ENCODE peak calls at places on chromosome 9, in seven cellular contexts. One of them, this sample, is unnamed.

GRCh38 chr9:127783644-127784043 is 2.2 kb upstream of the CDK9 start:
- DNase-seq in GM12878: no peak
- DNase-seq in SK-N-SH: no peak
- DNase-seq in HepG2: no peak
- DNase-seq in K562: no peak
- DNase-seq in GM12892: no peak
- DNase-seq in H1: no peak
- DNase-seq in this sample: no peak

GRCh38 chr9:119961774-119962408 is 592.7 kb upstream of the BRINP1 start:
- DNase-seq in GM12878: no peak
- DNase-seq in SK-N-SH: peak; percentile 73
- DNase-seq in HepG2: peak; percentile 12
- DNase-seq in K562: peak; percentile 48
- DNase-seq in GM12892: no peak
- DNase-seq in H1: peak; percentile 91
- DNase-seq in this sample: peak; percentile 5

GRCh38 chr9:134375430-134376385 is 49.5 kb downstream of the RXRA start:
- DNase-seq in GM12878: no peak
- DNase-seq in SK-N-SH: peak; percentile 66
- DNase-seq in HepG2: no peak
- DNase-seq in K562: no peak
- DNase-seq in GM12892: no peak
- DNase-seq in H1: no peak
- DNase-seq in this sample: no peak

GRCh38 chr9:116870566-116870965 is 183.5 kb downstream of the TRIM32 start:
- DNase-seq in GM12878: no peak
- DNase-seq in SK-N-SH: peak; percentile 32
- DNase-seq in HepG2: peak; percentile 2
- DNase-seq in K562: no peak
- DNase-seq in GM12892: no peak
- DNase-seq in H1: peak; percentile 46
- DNase-seq in this sample: no peak

GRCh38 chr9:126420148-126420547 is 93.5 kb downstream of the MVB12B start:
- DNase-seq in GM12878: no peak
- DNase-seq in SK-N-SH: no peak
- DNase-seq in HepG2: no peak
- DNase-seq in K562: no peak
- DNase-seq in GM12892: no peak
- DNase-seq in H1: no peak
- DNase-seq in this sample: no peak

GRCh38 chr9:109914280-109915027 is 134.5 kb downstream of the PALM2AKAP2 start:
- DNase-seq in GM12878: peak; percentile 71
- DNase-seq in SK-N-SH: no peak
- DNase-seq in HepG2: no peak
- DNase-seq in K562: no peak
- DNase-seq in GM12892: no peak
- DNase-seq in H1: no peak
- DNase-seq in this sample: no peak

GRCh38 chr9:37575511-37575914 is 667 bp downstream of the FBXO10 start:
- DNase-seq in GM12878: no peak
- DNase-seq in SK-N-SH: peak; percentile 33
- DNase-seq in HepG2: no peak
- DNase-seq in K562: no peak
- DNase-seq in GM12892: no peak
- DNase-seq in H1: no peak
- DNase-seq in this sample: no peak

GRCh38 chr9:113520109-113520642 is 56.6 kb downstream of the RGS3 start:
- DNase-seq in GM12878: peak; percentile 82
- DNase-seq in SK-N-SH: no peak
- DNase-seq in HepG2: no peak
- DNase-seq in K562: no peak
- DNase-seq in GM12892: no peak
- DNase-seq in H1: no peak
- DNase-seq in this sample: no peak

GRCh38 chr9:31321256-31321655 is 1063.2 kb upstream of the ACO1 start:
- DNase-seq in GM12878: no peak
- DNase-seq in SK-N-SH: no peak
- DNase-seq in HepG2: no peak
- DNase-seq in K562: no peak
- DNase-seq in GM12892: no peak
- DNase-seq in H1: no peak
- DNase-seq in this sample: no peak

GRCh38 chr9:95892690-95893089 is 17.2 kb downstream of the ERCC6L2 start:
- DNase-seq in GM12878: no peak
- DNase-seq in SK-N-SH: no peak
- DNase-seq in HepG2: no peak
- DNase-seq in K562: no peak
- DNase-seq in GM12892: no peak
- DNase-seq in H1: no peak
- DNase-seq in this sample: no peak

GRCh38 chr9:100674419-100675122 is 96.7 kb downstream of the CAVIN4 start:
- DNase-seq in GM12878: no peak
- DNase-seq in SK-N-SH: no peak
- DNase-seq in HepG2: no peak
- DNase-seq in K562: no peak
- DNase-seq in GM12892: no peak
- DNase-seq in H1: no peak
- DNase-seq in this sample: no peak

GRCh38 chr9:129640086-129640870 is 1.7 kb downstream of the ASB6 start:
- DNase-seq in GM12878: no peak
- DNase-seq in SK-N-SH: peak; percentile 87
- DNase-seq in HepG2: no peak
- DNase-seq in K562: no peak
- DNase-seq in GM12892: no peak
- DNase-seq in H1: no peak
- DNase-seq in this sample: no peak
- TF ChIP-seq TAF1 in GM12878: no peak
- TF ChIP-seq TAF1 in SK-N-SH: no peak
- TF ChIP-seq TAF1 in HepG2: no peak
- TF ChIP-seq TAF1 in K562: no peak
- TF ChIP-seq TAF1 in GM12892: no peak
- TF ChIP-seq TAF1 in H1: no peak
- TF ChIP-seq TAF1 in this sample: no peak

GRCh38 chr9:94787268-94787667 is 60.8 kb downstream of the AOPEP start:
- DNase-seq in GM12878: no peak
- DNase-seq in SK-N-SH: no peak
- DNase-seq in HepG2: no peak
- DNase-seq in K562: no peak
- DNase-seq in GM12892: no peak
- DNase-seq in H1: no peak
- DNase-seq in this sample: no peak

GRCh38 chr9:94785211-94786169 is 59.0 kb downstream of the AOPEP start:
- DNase-seq in GM12878: no peak
- DNase-seq in SK-N-SH: no peak
- DNase-seq in HepG2: peak; percentile 80
- DNase-seq in K562: no peak
- DNase-seq in GM12892: no peak
- DNase-seq in H1: no peak
- DNase-seq in this sample: no peak

GRCh38 chr9:94786586-94786985 is 60.1 kb downstream of the AOPEP start:
- DNase-seq in GM12878: no peak
- DNase-seq in SK-N-SH: no peak
- DNase-seq in HepG2: no peak
- DNase-seq in K562: no peak
- DNase-seq in GM12892: no peak
- DNase-seq in H1: no peak
- DNase-seq in this sample: no peak

GRCh38 chr9:94791431-94791830 is 64.9 kb downstream of the AOPEP start:
- DNase-seq in GM12878: no peak
- DNase-seq in SK-N-SH: no peak
- DNase-seq in HepG2: no peak
- DNase-seq in K562: no peak
- DNase-seq in GM12892: no peak
- DNase-seq in H1: no peak
- DNase-seq in this sample: no peak

GRCh38 chr9:94788706-94789105 is 62.2 kb downstream of the AOPEP start:
- DNase-seq in GM12878: no peak
- DNase-seq in SK-N-SH: no peak
- DNase-seq in HepG2: no peak
- DNase-seq in K562: no peak
- DNase-seq in GM12892: no peak
- DNase-seq in H1: no peak
- DNase-seq in this sample: no peak
- TF ChIP-seq TAF1 in GM12878: no peak
- TF ChIP-seq TAF1 in SK-N-SH: no peak
- TF ChIP-seq TAF1 in HepG2: no peak
- TF ChIP-seq TAF1 in K562: no peak
- TF ChIP-seq TAF1 in GM12892: no peak
- TF ChIP-seq TAF1 in H1: no peak
- TF ChIP-seq TAF1 in this sample: no peak

DNA sequence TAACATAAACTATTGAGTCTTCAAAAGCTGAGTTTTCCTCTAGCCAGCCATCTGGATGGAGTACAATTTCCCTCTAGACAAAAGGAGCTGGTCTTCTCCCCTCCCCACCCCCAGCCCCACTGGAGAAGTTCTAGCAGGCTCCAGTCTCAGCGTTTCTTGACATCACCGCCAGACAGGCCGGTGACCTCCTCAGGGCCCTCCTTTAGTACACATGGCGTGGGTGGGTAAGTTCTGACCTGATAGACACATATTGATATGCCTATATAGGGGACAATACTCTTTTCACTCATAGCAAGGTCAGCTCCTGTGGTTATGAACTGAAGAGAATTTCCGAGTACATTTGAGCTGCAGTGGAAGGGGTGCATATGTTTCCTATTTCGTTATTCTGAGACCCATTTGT is 27.2 kb downstream of the DNAI1 start:
- DNase-seq in GM12878: no peak
- DNase-seq in SK-N-SH: no peak
- DNase-seq in HepG2: no peak
- DNase-seq in K562: no peak
- DNase-seq in GM12892: no peak
- DNase-seq in H1: no peak
- DNase-seq in this sample: no peak
- TF ChIP-seq TAF1 in GM12878: no peak
- TF ChIP-seq TAF1 in SK-N-SH: no peak
- TF ChIP-seq TAF1 in HepG2: no peak
- TF ChIP-seq TAF1 in K562: no peak
- TF ChIP-seq TAF1 in GM12892: no peak
- TF ChIP-seq TAF1 in H1: no peak
- TF ChIP-seq TAF1 in this sample: no peak

DNA sequence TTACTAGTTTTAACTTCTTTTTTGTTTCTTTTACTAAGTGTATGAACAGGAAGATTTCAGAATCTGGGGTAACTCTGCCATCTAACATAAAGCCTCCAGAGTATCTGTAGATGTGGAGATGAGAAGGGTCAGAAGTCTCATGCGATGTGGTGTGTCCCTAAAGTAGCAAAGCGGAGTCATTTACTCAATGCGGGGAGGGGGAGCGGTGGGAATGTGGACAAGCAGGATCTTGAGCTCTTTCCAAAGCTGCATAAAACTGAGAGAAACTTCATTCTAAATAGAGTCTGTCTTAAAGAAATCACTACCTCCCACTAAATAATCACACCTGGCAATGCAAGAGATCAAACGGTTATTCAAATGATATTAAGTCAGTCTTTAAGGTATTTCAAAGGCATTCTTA is 92.4 kb downstream of the MED27 start:
- DNase-seq in GM12878: no peak
- DNase-seq in SK-N-SH: no peak
- DNase-seq in HepG2: no peak
- DNase-seq in K562: no peak
- DNase-seq in GM12892: no peak
- DNase-seq in H1: no peak
- DNase-seq in this sample: no peak
- TF ChIP-seq TAF1 in GM12878: no peak
- TF ChIP-seq TAF1 in SK-N-SH: no peak
- TF ChIP-seq TAF1 in HepG2: no peak
- TF ChIP-seq TAF1 in K562: no peak
- TF ChIP-seq TAF1 in GM12892: no peak
- TF ChIP-seq TAF1 in H1: no peak
- TF ChIP-seq TAF1 in this sample: no peak

GRCh38 chr9:120974181-120974580 is 47.6 kb upstream of the TRAF1 start:
- DNase-seq in GM12878: no peak
- DNase-seq in SK-N-SH: no peak
- DNase-seq in HepG2: no peak
- DNase-seq in K562: no peak
- DNase-seq in GM12892: no peak
- DNase-seq in H1: no peak
- DNase-seq in this sample: no peak
- TF ChIP-seq TAF1 in GM12878: no peak
- TF ChIP-seq TAF1 in SK-N-SH: no peak
- TF ChIP-seq TAF1 in HepG2: no peak
- TF ChIP-seq TAF1 in K562: no peak
- TF ChIP-seq TAF1 in GM12892: no peak
- TF ChIP-seq TAF1 in H1: no peak
- TF ChIP-seq TAF1 in this sample: no peak

GRCh38 chr9:18730241-18730640 is 256.3 kb downstream of the ADAMTSL1 start:
- DNase-seq in GM12878: no peak
- DNase-seq in SK-N-SH: no peak
- DNase-seq in HepG2: no peak
- DNase-seq in K562: no peak
- DNase-seq in GM12892: no peak
- DNase-seq in H1: no peak
- DNase-seq in this sample: no peak
- TF ChIP-seq TAF1 in GM12878: no peak
- TF ChIP-seq TAF1 in SK-N-SH: no peak
- TF ChIP-seq TAF1 in HepG2: no peak
- TF ChIP-seq TAF1 in K562: no peak
- TF ChIP-seq TAF1 in GM12892: no peak
- TF ChIP-seq TAF1 in H1: no peak
- TF ChIP-seq TAF1 in this sample: no peak